ENCODE peak calls at places on chromosomes 12 and 14, in four cellular contexts. E is stomach, Y is ovary, N is A549. S is an unnamed sample. For H3K4me1, the result is how much of the 10 kb centered on the place peaks cover.

GRCh38 chr12:57616383-57617101 is 5.3 kb downstream of the ARHGEF25 start:
- DNase-seq in Y (no peak), E (no peak), N (no peak), S (no peak)

GRCh38 chr14:96168581-96168980 is 36.1 kb upstream of the BDKRB2 start:
- DNase-seq in Y (no peak), N (no peak), E (no peak), S (no peak)

GRCh38 chr12:79020106-79020505 is 155.5 kb downstream of the SYT1 start:
- DNase-seq in E (no peak), N (no peak), Y (no peak), S (no peak)

GRCh38 chr12:124740691-124741137 is 123.0 kb downstream of the SCARB1 start:
- DNase-seq in E (peak), N (peak), Y (no peak), S (peak)

GRCh38 chr14:101963052-101963451 is 1.3 kb upstream of the DYNC1H1 start:
- DNase-seq in Y (no peak), E (no peak), N (no peak), S (no peak)

GRCh38 chr12:69330475-69331473 is 17.4 kb upstream of the LYZ start:
- DNase-seq in N (no peak), E (peak), Y (peak), S (peak)

GRCh38 chr12:116662612-116663144 is 75.2 kb downstream of the SPRING1 start:
- DNase-seq in E (no peak), N (no peak), Y (peak), S (peak)

GRCh38 chr14:105315941-105316562 is 1.5 kb downstream of the PACS2 start:
- DNase-seq in N (no peak), Y (no peak), E (no peak), S (no peak)

GRCh38 chr12:120118710-120119097 is 2.2 kb upstream of the RAB35 start:
- DNase-seq in Y (no peak), N (no peak), E (no peak), S (no peak)

GRCh38 chr12:124609041-124609984 is 41.9 kb upstream of the NCOR2 start:
- DNase-seq in Y (peak), N (peak), E (peak), S (peak)

GRCh38 chr12:94297325-94297724 is 148.9 kb downstream of the PLXNC1 start:
- DNase-seq in Y (no peak), N (no peak), E (no peak), S (no peak)

GRCh38 chr12:40344312-40344711 is 119.5 kb downstream of the LRRK2 start:
- DNase-seq in Y (no peak), N (no peak), E (no peak), S (no peak)

GRCh38 chr12:82756303-82756702 is 69.6 kb downstream of the TMTC2 start:
- DNase-seq in E (no peak), N (no peak), Y (no peak), S (no peak)

GRCh38 chr12:99131761-99132199 is 486.7 kb downstream of the APAF1 start:
- DNase-seq in E (no peak), N (no peak), Y (no peak), S (no peak)

GRCh38 chr14:80664576-80664975 is 277.0 kb downstream of the CEP128 start:
- DNase-seq in E (no peak), N (peak), Y (no peak), S (no peak)

GRCh38 chr12:13173537-13173936 is 23.0 kb upstream of the EMP1 start:
- DNase-seq in E (peak), Y (no peak), N (no peak), S (peak)

GRCh38 chr12:27652174-27652763 is 44.0 kb upstream of the REP15 start:
- DNase-seq in Y (no peak), E (peak), N (peak), S (peak)

DNA sequence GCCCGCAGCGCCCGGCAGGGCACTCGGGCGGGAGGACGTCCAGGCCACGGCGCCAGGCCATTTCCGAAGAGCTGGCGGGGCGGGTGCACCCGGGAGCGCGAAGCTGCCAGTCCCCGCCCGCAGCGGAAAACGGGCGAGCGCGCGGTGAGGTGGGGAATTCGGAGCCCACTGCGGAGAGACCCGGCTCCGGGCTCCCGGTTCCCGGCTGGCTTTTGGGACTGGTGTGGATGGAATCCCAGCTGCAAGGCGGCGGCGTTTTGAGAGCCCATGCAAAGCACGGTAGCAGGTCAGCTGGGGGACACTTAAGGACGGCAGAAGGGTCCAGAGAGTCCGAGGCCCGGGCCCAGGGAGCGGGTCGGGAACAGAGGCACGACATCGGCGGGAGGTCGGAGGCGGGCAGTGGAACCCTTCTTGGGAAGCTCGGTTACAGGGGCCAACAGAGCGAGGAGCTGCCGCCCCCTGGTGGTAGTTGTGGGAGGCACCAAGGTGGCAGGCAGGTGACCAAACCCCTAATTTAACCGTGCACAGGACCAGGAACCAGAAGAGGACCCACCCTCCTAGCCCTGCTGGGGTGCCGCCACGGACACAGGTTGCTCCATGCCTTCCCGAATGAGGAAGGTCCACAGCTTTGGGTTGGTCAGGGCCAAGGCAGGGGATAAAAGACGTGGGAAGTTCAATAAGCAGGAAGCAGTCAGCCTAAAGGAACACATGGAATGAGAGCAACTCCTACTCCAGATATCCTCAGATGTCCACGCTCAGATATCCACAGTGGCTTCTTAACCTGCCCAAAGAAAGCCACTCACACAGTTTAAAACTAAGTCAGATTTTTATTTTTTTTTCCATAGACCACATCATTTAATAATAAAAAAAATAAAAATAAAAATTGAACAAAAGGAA is 685 bp upstream of the CDH24 start:
- DNase-seq in Y (peak), E (peak), N (peak), S (peak)
- TF ChIP-seq POLR2A in Y (no peak), E (no peak), N (no peak), S (no peak)

DNA sequence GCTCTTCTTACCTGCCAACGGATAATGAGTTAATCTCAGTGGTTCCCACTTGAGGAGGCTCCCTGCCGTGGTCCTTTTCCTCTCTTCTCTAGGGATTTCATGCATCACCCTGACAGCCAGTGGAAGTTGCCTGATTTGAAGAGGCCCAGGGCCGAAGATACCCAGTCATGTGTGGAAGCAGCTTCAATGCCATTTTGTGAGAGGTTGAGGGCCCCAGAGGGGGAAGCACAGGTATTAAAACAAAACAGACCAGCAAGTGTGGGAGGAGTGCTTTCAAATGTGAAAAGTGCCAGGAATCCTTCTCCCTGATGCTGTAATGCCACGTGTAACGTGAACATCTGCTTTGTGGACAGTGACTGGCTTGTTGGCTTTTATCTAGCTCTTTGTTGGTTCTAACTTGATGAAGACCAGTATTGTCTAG is 1.5 kb downstream of the TCP11L2 start:
- DNase-seq in E (no peak), Y (no peak), N (no peak), S (peak)
- H3K4me1 ChIP-seq in E (half or more), Y (under half), N (under half), S (under half)

GRCh38 chr12:48021485-48022179 is 17.4 kb upstream of the COL2A1 start:
- DNase-seq in E (peak), Y (no peak), N (peak), S (no peak)

GRCh38 chr12:48022676-48023385 is 18.6 kb upstream of the COL2A1 start:
- DNase-seq in Y (no peak), N (no peak), E (peak), S (no peak)

GRCh38 chr12:48022180-48022521 is 17.9 kb upstream of the COL2A1 start:
- DNase-seq in E (no peak), N (no peak), Y (no peak), S (no peak)

GRCh38 chr12:48024735-48025134 is 20.5 kb upstream of the COL2A1 start:
- DNase-seq in E (no peak), Y (no peak), N (no peak), S (no peak)

DNA sequence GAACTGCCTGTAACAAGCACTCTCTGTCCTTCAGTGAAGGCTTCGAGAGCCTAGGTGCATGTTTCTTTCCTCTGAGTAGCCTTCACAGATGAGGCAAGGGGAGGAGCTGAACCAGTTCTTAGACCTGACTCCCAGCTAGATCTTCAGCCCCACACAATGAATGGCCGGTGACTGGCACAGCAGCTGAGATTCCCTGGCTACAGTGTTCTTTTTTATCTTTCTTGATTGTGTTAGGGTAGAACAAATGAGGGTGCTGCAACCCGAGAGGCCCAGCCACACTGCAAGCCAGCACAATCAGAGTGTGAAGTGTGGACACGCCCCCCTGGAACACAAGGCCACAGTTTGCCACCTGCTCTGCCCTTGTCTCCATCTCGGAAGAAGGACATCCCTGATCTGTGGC is 19.1 kb upstream of the COL2A1 start:
- DNase-seq in E (peak), N (no peak), Y (peak), S (no peak)
- H3K27ac ChIP-seq in E (peak), N (no peak), Y (no peak), S (no peak)

GRCh38 chr14:90455100-90455571 is 58.3 kb downstream of the CALM1 start:
- DNase-seq in Y (no peak), N (no peak), E (no peak), S (no peak)

GRCh38 chr14:90458536-90458935 is 61.7 kb downstream of the CALM1 start:
- DNase-seq in E (no peak), N (no peak), Y (no peak), S (no peak)

GRCh38 chr14:90456551-90456950 is 59.7 kb downstream of the CALM1 start:
- DNase-seq in Y (no peak), E (no peak), N (no peak), S (no peak)

GRCh38 chr14:90454041-90455000 is 57.5 kb downstream of the CALM1 start:
- DNase-seq in Y (peak), E (peak), N (peak), S (peak)

GRCh38 chr14:90457191-90457590 is 60.4 kb downstream of the CALM1 start:
- DNase-seq in N (no peak), E (no peak), Y (no peak), S (no peak)
- TF ChIP-seq POLR2A in N (no peak), E (no peak), Y (no peak), S (no peak)

DNA sequence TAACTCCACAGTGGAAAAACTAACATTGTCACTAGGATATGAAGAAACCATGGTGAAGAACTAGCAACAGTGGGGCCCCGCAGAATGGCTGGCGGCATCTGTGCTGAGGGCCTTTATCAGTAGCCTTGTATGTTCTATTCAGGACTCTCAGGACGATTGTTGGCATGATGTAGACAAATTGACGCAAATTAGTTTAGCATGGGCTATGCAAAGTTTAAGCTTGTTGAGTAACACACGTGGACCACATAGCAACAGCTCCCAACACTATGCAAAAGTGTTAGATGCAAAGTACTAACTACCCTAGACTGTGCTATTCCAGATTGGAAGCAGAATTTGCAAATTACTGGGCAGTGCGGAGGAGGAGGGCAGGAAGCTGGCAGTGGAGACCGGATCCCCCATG is 38.2 kb upstream of the TMEM263 start:
- DNase-seq in Y (no peak), N (no peak), E (no peak), S (no peak)
- H3K4me1 ChIP-seq in Y (under half), N (under half), E (under half), S (under half)

GRCh38 chr14:53010193-53010592 is 59.3 kb upstream of the FERMT2 start:
- DNase-seq in Y (no peak), N (no peak), E (no peak), S (no peak)
- H3K27ac ChIP-seq in Y (peak), N (no peak), E (no peak), S (no peak)

S was measured in thyroid gland.